ENCODE peak calls at places on chromosomes 11 and 22, in six cellular contexts. One of them, this sample, is unnamed.

GRCh38 chr11:100640071-100640470 is 47.0 kb upstream of the ARHGAP42 start:
- DNase-seq in GM23338: no peak
- DNase-seq in prostate gland: no peak
- DNase-seq in HCT116: no peak
- DNase-seq in stomach: no peak
- DNase-seq in upper lobe of left lung: no peak
- DNase-seq in this sample: no peak

GRCh38 chr22:29270475-29271271 is 2.6 kb downstream of the EWSR1 start:
- DNase-seq in upper lobe of left lung: no peak
- DNase-seq in HCT116: no peak
- DNase-seq in stomach: no peak
- DNase-seq in GM23338: no peak
- DNase-seq in prostate gland: no peak
- DNase-seq in this sample: no peak

GRCh38 chr11:11988099-11988651 is 20.3 kb downstream of the DKK3 start:
- DNase-seq in GM23338: no peak
- DNase-seq in upper lobe of left lung: no peak
- DNase-seq in HCT116: no peak
- DNase-seq in stomach: no peak
- DNase-seq in prostate gland: no peak
- DNase-seq in this sample: peak; percentile 53

GRCh38 chr22:49044776-49045175 is 782.9 kb downstream of the BRD1 start:
- DNase-seq in HCT116: no peak
- DNase-seq in GM23338: no peak
- DNase-seq in upper lobe of left lung: peak; percentile 67
- DNase-seq in stomach: no peak
- DNase-seq in prostate gland: no peak
- DNase-seq in this sample: no peak

GRCh38 chr11:102398297-102398696 is 51.3 kb downstream of the BIRC2 start:
- DNase-seq in upper lobe of left lung: no peak
- DNase-seq in prostate gland: no peak
- DNase-seq in HCT116: no peak
- DNase-seq in GM23338: no peak
- DNase-seq in stomach: no peak
- DNase-seq in this sample: no peak

GRCh38 chr22:45688606-45689080 is 17.0 kb downstream of the ATXN10 start:
- DNase-seq in prostate gland: peak; percentile 40
- DNase-seq in GM23338: no peak
- DNase-seq in upper lobe of left lung: no peak
- DNase-seq in HCT116: peak; percentile 38
- DNase-seq in stomach: no peak
- DNase-seq in this sample: no peak

GRCh38 chr11:14075679-14076078 is 113.2 kb downstream of the SPON1 start:
- DNase-seq in stomach: no peak
- DNase-seq in HCT116: no peak
- DNase-seq in GM23338: no peak
- DNase-seq in upper lobe of left lung: no peak
- DNase-seq in prostate gland: no peak
- DNase-seq in this sample: no peak

GRCh38 chr11:18468962-18469361 is 13.3 kb downstream of the LDHAL6A start:
- DNase-seq in prostate gland: no peak
- DNase-seq in HCT116: no peak
- DNase-seq in upper lobe of left lung: no peak
- DNase-seq in stomach: no peak
- DNase-seq in GM23338: no peak
- DNase-seq in this sample: no peak

GRCh38 chr22:41544671-41545476 is 604 bp upstream of the POLR3H start:
- DNase-seq in upper lobe of left lung: no peak
- DNase-seq in prostate gland: no peak
- DNase-seq in HCT116: no peak
- DNase-seq in stomach: no peak
- DNase-seq in GM23338: no peak
- DNase-seq in this sample: no peak

GRCh38 chr11:113234888-113235287 is 79.5 kb upstream of the TTC12 start:
- DNase-seq in HCT116: no peak
- DNase-seq in upper lobe of left lung: peak; percentile 45
- DNase-seq in prostate gland: no peak
- DNase-seq in GM23338: no peak
- DNase-seq in stomach: no peak
- DNase-seq in this sample: no peak

GRCh38 chr11:118610220-118610772 is 2.9 kb downstream of the PHLDB1 start:
- DNase-seq in HCT116: no peak
- DNase-seq in stomach: peak; percentile 26
- DNase-seq in upper lobe of left lung: peak; percentile 86
- DNase-seq in prostate gland: no peak
- DNase-seq in GM23338: peak; percentile 58
- DNase-seq in this sample: peak; percentile 70

GRCh38 chr22:20905415-20906386 is 11.5 kb upstream of the CRKL start:
- DNase-seq in stomach: no peak
- DNase-seq in GM23338: no peak
- DNase-seq in prostate gland: no peak
- DNase-seq in upper lobe of left lung: no peak
- DNase-seq in HCT116: no peak
- DNase-seq in this sample: no peak

GRCh38 chr11:118046051-118046963 is 30.6 kb upstream of the TMPRSS4 start:
- DNase-seq in HCT116: no peak
- DNase-seq in prostate gland: no peak
- DNase-seq in upper lobe of left lung: no peak
- DNase-seq in GM23338: no peak
- DNase-seq in stomach: no peak
- DNase-seq in this sample: no peak

GRCh38 chr22:36466258-36466657 is 15.2 kb downstream of the TXN2 start:
- DNase-seq in upper lobe of left lung: no peak
- DNase-seq in HCT116: no peak
- DNase-seq in prostate gland: no peak
- DNase-seq in stomach: no peak
- DNase-seq in GM23338: no peak
- DNase-seq in this sample: no peak

GRCh38 chr11:109196016-109196415 is 226.0 kb upstream of the C11orf87 start:
- DNase-seq in GM23338: no peak
- DNase-seq in upper lobe of left lung: no peak
- DNase-seq in prostate gland: no peak
- DNase-seq in HCT116: no peak
- DNase-seq in stomach: no peak
- DNase-seq in this sample: no peak

GRCh38 chr11:17378655-17379054 is 9.8 kb downstream of the KCNJ11 start:
- DNase-seq in prostate gland: no peak
- DNase-seq in HCT116: no peak
- DNase-seq in upper lobe of left lung: no peak
- DNase-seq in stomach: no peak
- DNase-seq in GM23338: no peak
- DNase-seq in this sample: no peak

GRCh38 chr11:6321961-6322362 is 1.7 kb upstream of the CAVIN3 start:
- DNase-seq in GM23338: peak; percentile 18
- DNase-seq in prostate gland: no peak
- DNase-seq in stomach: no peak
- DNase-seq in HCT116: peak; percentile 52
- DNase-seq in upper lobe of left lung: no peak
- DNase-seq in this sample: no peak

GRCh38 chr11:93784935-93785360 is 866 bp downstream of the MED17 start:
- DNase-seq in GM23338: peak; percentile 48
- DNase-seq in HCT116: peak; percentile 2
- DNase-seq in stomach: no peak
- DNase-seq in prostate gland: no peak
- DNase-seq in upper lobe of left lung: no peak
- DNase-seq in this sample: no peak

GRCh38 chr11:12731841-12732336 is 57.7 kb downstream of the TEAD1 start:
- DNase-seq in stomach: no peak
- DNase-seq in GM23338: no peak
- DNase-seq in HCT116: peak; percentile 15
- DNase-seq in upper lobe of left lung: no peak
- DNase-seq in prostate gland: no peak
- DNase-seq in this sample: no peak

GRCh38 chr11:83007477-83007876 is 64.2 kb downstream of the RAB30 start:
- DNase-seq in upper lobe of left lung: no peak
- DNase-seq in stomach: no peak
- DNase-seq in GM23338: no peak
- DNase-seq in prostate gland: no peak
- DNase-seq in HCT116: no peak
- DNase-seq in this sample: no peak

GRCh38 chr11:11836676-11837231 is 5.0 kb upstream of the USP47 start:
- DNase-seq in stomach: no peak
- DNase-seq in GM23338: no peak
- DNase-seq in prostate gland: no peak
- DNase-seq in upper lobe of left lung: no peak
- DNase-seq in HCT116: no peak
- DNase-seq in this sample: no peak

GRCh38 chr11:1039481-1040427 is 3.2 kb upstream of the MUC6 start:
- DNase-seq in prostate gland: no peak
- DNase-seq in GM23338: no peak
- DNase-seq in stomach: peak; percentile 75
- DNase-seq in upper lobe of left lung: peak; percentile 83
- DNase-seq in HCT116: no peak
- DNase-seq in this sample: no peak

GRCh38 chr22:29443452-29443851 is 5.1 kb downstream of the RFPL1 start:
- DNase-seq in HCT116: no peak
- DNase-seq in prostate gland: no peak
- DNase-seq in stomach: no peak
- DNase-seq in upper lobe of left lung: no peak
- DNase-seq in GM23338: peak; percentile 19
- DNase-seq in this sample: no peak

GRCh38 chr22:20568502-20569058 is 61.2 kb downstream of the MED15 start:
- DNase-seq in HCT116: no peak
- DNase-seq in upper lobe of left lung: no peak
- DNase-seq in stomach: no peak
- DNase-seq in GM23338: no peak
- DNase-seq in prostate gland: no peak
- DNase-seq in this sample: no peak

GRCh38 chr11:8220261-8221024 is 43.2 kb downstream of the LMO1 start:
- DNase-seq in GM23338: no peak
- DNase-seq in stomach: no peak
- DNase-seq in upper lobe of left lung: no peak
- DNase-seq in prostate gland: no peak
- DNase-seq in HCT116: no peak
- DNase-seq in this sample: no peak

GRCh38 chr11:68338041-68338800 is 25.8 kb downstream of the LRP5 start:
- DNase-seq in stomach: no peak
- DNase-seq in prostate gland: no peak
- DNase-seq in HCT116: no peak
- DNase-seq in GM23338: no peak
- DNase-seq in upper lobe of left lung: no peak
- DNase-seq in this sample: no peak

GRCh38 chr11:68340003-68340767 is 27.8 kb downstream of the LRP5 start:
- DNase-seq in prostate gland: no peak
- DNase-seq in stomach: no peak
- DNase-seq in HCT116: no peak
- DNase-seq in upper lobe of left lung: no peak
- DNase-seq in GM23338: no peak
- DNase-seq in this sample: no peak

GRCh38 chr11:68334923-68335322 is 22.5 kb downstream of the LRP5 start:
- DNase-seq in stomach: no peak
- DNase-seq in HCT116: no peak
- DNase-seq in prostate gland: no peak
- DNase-seq in GM23338: no peak
- DNase-seq in upper lobe of left lung: no peak
- DNase-seq in this sample: no peak

GRCh38 chr11:68335693-68336092 is 23.3 kb downstream of the LRP5 start:
- DNase-seq in GM23338: no peak
- DNase-seq in upper lobe of left lung: no peak
- DNase-seq in stomach: no peak
- DNase-seq in prostate gland: no peak
- DNase-seq in HCT116: no peak
- DNase-seq in this sample: no peak

DNA sequence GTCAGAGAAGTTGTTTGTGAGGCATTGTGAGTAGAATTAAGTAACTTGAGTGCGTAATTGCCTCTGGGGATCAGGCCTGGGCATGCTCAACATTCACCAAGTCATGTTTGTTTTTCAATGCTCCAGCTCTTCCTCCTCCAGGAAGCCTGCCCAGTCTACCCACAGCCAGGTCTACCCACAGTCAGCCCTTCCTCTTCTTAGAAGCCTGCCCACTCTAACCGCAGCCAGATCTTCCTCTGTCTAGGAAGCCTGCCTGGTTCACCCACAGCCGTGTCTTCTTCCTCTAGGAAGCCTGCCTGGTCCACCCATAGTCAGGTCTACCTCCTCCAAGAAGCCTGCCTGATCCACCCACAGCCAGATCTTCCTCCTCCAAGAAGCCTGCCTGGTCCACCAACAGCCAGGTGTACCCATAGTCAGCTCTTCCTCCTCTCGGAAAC is 25.0 kb downstream of the LRP5 start:
- DNase-seq in GM23338: no peak
- DNase-seq in stomach: no peak
- DNase-seq in upper lobe of left lung: no peak
- DNase-seq in HCT116: no peak
- DNase-seq in prostate gland: no peak
- DNase-seq in this sample: no peak
- H3K4me1 ChIP-seq in GM23338: peaks cover 14% of the 10 kb centered on the region
- H3K4me1 ChIP-seq in stomach: peaks cover 87% of the 10 kb centered on the region
- H3K4me1 ChIP-seq in upper lobe of left lung: peaks cover 77% of the 10 kb centered on the region
- H3K4me1 ChIP-seq in HCT116: peaks cover 58% of the 10 kb centered on the region
- H3K4me1 ChIP-seq in prostate gland: peaks cover 12% of the 10 kb centered on the region
- H3K4me1 ChIP-seq in this sample: peaks cover 65% of the 10 kb centered on the region

GRCh38 chr22:39234867-39235687 is 9.7 kb downstream of the PDGFB start:
- DNase-seq in upper lobe of left lung: peak; percentile 87
- DNase-seq in HCT116: no peak
- DNase-seq in stomach: peak; percentile 75
- DNase-seq in GM23338: no peak
- DNase-seq in prostate gland: peak; percentile 78
- DNase-seq in this sample: no peak
- TF ChIP-seq POLR2AphosphoS5 in upper lobe of left lung: peak; percentile 63
- TF ChIP-seq POLR2AphosphoS5 in HCT116: no peak
- TF ChIP-seq POLR2AphosphoS5 in stomach: no peak
- TF ChIP-seq POLR2AphosphoS5 in GM23338: no peak
- TF ChIP-seq POLR2AphosphoS5 in prostate gland: peak; percentile 60
- TF ChIP-seq POLR2AphosphoS5 in this sample: no peak

GRCh38 chr11:45083544-45084087 is 62.8 kb upstream of the PRDM11 start:
- DNase-seq in stomach: no peak
- DNase-seq in upper lobe of left lung: no peak
- DNase-seq in GM23338: peak; percentile 89
- DNase-seq in HCT116: no peak
- DNase-seq in prostate gland: no peak
- DNase-seq in this sample: no peak
- TF ChIP-seq CTCF in stomach: no peak
- TF ChIP-seq CTCF in upper lobe of left lung: peak; percentile 10
- TF ChIP-seq CTCF in GM23338: peak; percentile 66
- TF ChIP-seq CTCF in HCT116: peak; percentile 75
- TF ChIP-seq CTCF in prostate gland: peak; percentile 4
- TF ChIP-seq CTCF in this sample: no peak

GRCh38 chr22:23072911-23073491 is 2.7 kb downstream of the GNAZ start:
- DNase-seq in HCT116: no peak
- DNase-seq in stomach: no peak
- DNase-seq in GM23338: peak; percentile 64
- DNase-seq in upper lobe of left lung: no peak
- DNase-seq in prostate gland: no peak
- DNase-seq in this sample: peak; percentile 38

GRCh38 chr22:23075050-23075449 is 4.7 kb downstream of the GNAZ start:
- DNase-seq in stomach: no peak
- DNase-seq in GM23338: no peak
- DNase-seq in HCT116: no peak
- DNase-seq in upper lobe of left lung: no peak
- DNase-seq in prostate gland: no peak
- DNase-seq in this sample: no peak

GRCh38 chr22:23073506-23074229 is 3.3 kb downstream of the GNAZ start:
- DNase-seq in upper lobe of left lung: no peak
- DNase-seq in HCT116: no peak
- DNase-seq in GM23338: no peak
- DNase-seq in stomach: no peak
- DNase-seq in prostate gland: no peak
- DNase-seq in this sample: peak; percentile 53

GRCh38 chr22:23075525-23076216 is 5.4 kb downstream of the GNAZ start:
- DNase-seq in HCT116: no peak
- DNase-seq in upper lobe of left lung: no peak
- DNase-seq in GM23338: no peak
- DNase-seq in prostate gland: no peak
- DNase-seq in stomach: peak; percentile 38
- DNase-seq in this sample: no peak

GRCh38 chr22:23074451-23074850 is 4.1 kb downstream of the GNAZ start:
- DNase-seq in prostate gland: no peak
- DNase-seq in HCT116: no peak
- DNase-seq in GM23338: no peak
- DNase-seq in stomach: no peak
- DNase-seq in upper lobe of left lung: no peak
- DNase-seq in this sample: peak; percentile 33
- H3K4me1 ChIP-seq in prostate gland: peaks cover 11% of the 10 kb centered on the region
- H3K4me1 ChIP-seq in HCT116: peaks cover 60% of the 10 kb centered on the region
- H3K4me1 ChIP-seq in GM23338: peaks cover 8% of the 10 kb centered on the region
- H3K4me1 ChIP-seq in stomach: peaks cover 68% of the 10 kb centered on the region
- H3K4me1 ChIP-seq in upper lobe of left lung: peaks cover 27% of the 10 kb centered on the region
- H3K4me1 ChIP-seq in this sample: no peaks in the 10 kb centered on the region